ENCODE peak calls at places on chromosomes 13 and 19, in five cellular contexts. S is esophagus muscularis mucosa, N is Calu3, Z is HS-5, F is tibial nerve. I is an unnamed sample.

GRCh38 chr13:21688056-21688455 is 17.2 kb downstream of the FGF9 start:
- DNase-seq in F (no peak), Z (no peak), S (no peak), N (no peak), I (no peak)

GRCh38 chr13:101181076-101181685 is 235.1 kb downstream of the NALCN start:
- DNase-seq in Z (no peak), S (no peak), N (no peak), F (no peak), I (no peak)

GRCh38 chr13:73222627-73223026 is 163.8 kb downstream of the KLF5 start:
- DNase-seq in S (no peak), N (no peak), F (no peak), Z (no peak), I (no peak)

GRCh38 chr13:98978280-98978679 is 416 bp upstream of the DOCK9 start:
- DNase-seq in S (no peak), Z (peak), F (no peak), N (no peak), I (no peak)

GRCh38 chr19:4151623-4152022 is 1.8 kb upstream of the CREB3L3 start:
- DNase-seq in S (no peak), Z (no peak), N (no peak), F (no peak), I (no peak)

GRCh38 chr13:51759240-51759639 is 44.7 kb downstream of the DHRS12 start:
- DNase-seq in Z (no peak), N (no peak), S (no peak), F (no peak), I (no peak)

GRCh38 chr13:113034451-113035208 is 65.6 kb downstream of the MCF2L start:
- DNase-seq in S (no peak), N (peak), F (no peak), Z (no peak), I (no peak)

GRCh38 chr19:1140673-1141072 is 33.4 kb downstream of the SBNO2 start:
- DNase-seq in Z (no peak), F (no peak), S (no peak), N (no peak), I (no peak)

GRCh38 chr19:34502582-34503545 is 21.3 kb downstream of the WTIP start:
- DNase-seq in N (no peak), F (no peak), Z (no peak), S (no peak), I (no peak)

GRCh38 chr13:109162248-109163051 is 533.0 kb downstream of the MYO16 start:
- DNase-seq in S (peak), F (no peak), N (peak), Z (no peak), I (peak)

GRCh38 chr19:19485161-19485997 is 30.0 kb downstream of the TSSK6 start:
- DNase-seq in S (no peak), N (no peak), F (no peak), Z (no peak), I (no peak)

GRCh38 chr19:49596407-49596806 is 5.4 kb downstream of the PRR12 start:
- DNase-seq in S (no peak), N (no peak), Z (no peak), F (no peak), I (no peak)

GRCh38 chr13:21009036-21009435 is 52.4 kb downstream of the LATS2 start:
- DNase-seq in F (no peak), N (no peak), Z (no peak), S (no peak), I (no peak)

GRCh38 chr13:111095911-111096501 is 19.1 kb upstream of the ARHGEF7 start:
- DNase-seq in N (no peak), S (no peak), Z (no peak), F (no peak), I (no peak)

GRCh38 chr13:51614350-51614786 is 30.1 kb downstream of the WDFY2 start:
- DNase-seq in S (no peak), N (no peak), Z (no peak), F (no peak), I (no peak)

GRCh38 chr13:50921706-50922105 is 12.1 kb downstream of the RNASEH2B start:
- DNase-seq in S (no peak), N (no peak), F (no peak), Z (no peak), I (no peak)

GRCh38 chr13:39855236-39855635 is 199.8 kb downstream of the COG6 start:
- DNase-seq in Z (no peak), S (no peak), F (no peak), N (no peak), I (no peak)

GRCh38 chr13:21063031-21063430 is 1.6 kb upstream of the LATS2 start:
- DNase-seq in Z (no peak), S (peak), N (no peak), F (no peak), I (no peak)

GRCh38 chr19:45569619-45570421 is 14.8 kb downstream of the OPA3 start:
- DNase-seq in F (no peak), Z (no peak), S (no peak), N (peak), I (no peak)

GRCh38 chr19:3062165-3063105 is at the start of gene TLE5:
- DNase-seq in N (peak), S (no peak), Z (no peak), F (no peak), I (no peak)

GRCh38 chr19:58307736-58308135 is 2.6 kb downstream of the ERVK3-1 start:
- DNase-seq in Z (no peak), S (no peak), N (no peak), F (no peak), I (no peak)

GRCh38 chr13:69857188-69857821 is 250.3 kb upstream of the ATXN8OS start:
- DNase-seq in Z (no peak), F (no peak), N (no peak), S (no peak), I (peak)

GRCh38 chr19:41355802-41356201 is 2.1 kb upstream of the TGFB1 start:
- DNase-seq in N (no peak), F (no peak), Z (no peak), S (no peak), I (no peak)

GRCh38 chr13:39417131-39417530 is 185.9 kb downstream of the LHFPL6 start:
- DNase-seq in S (no peak), N (no peak), F (no peak), Z (no peak), I (no peak)

GRCh38 chr13:76944457-76944856 is 3.9 kb upstream of the ACOD1 start:
- DNase-seq in S (no peak), N (no peak), F (no peak), Z (no peak), I (no peak)

GRCh38 chr19:18226956-18227780 is 930 bp upstream of the PDE4C start:
- DNase-seq in S (no peak), N (no peak), F (no peak), Z (no peak), I (no peak)

GRCh38 chr19:16416996-16417395 is 54.8 kb downstream of the EPS15L1 start:
- DNase-seq in F (no peak), N (no peak), S (no peak), Z (no peak), I (no peak)